ENCODE peak calls at places on chromosome 6, in six cellular contexts. U, G, P, V, L and C are unnamed samples.

GRCh38 chr6:148440877-148441453 is 98.3 kb downstream of the SASH1 start:
- DNase-seq in U (no peak), G (peak; percentile 75), P (peak; percentile 91), V (peak; percentile 97), L (peak; percentile 98), C (no peak)

GRCh38 chr6:26021350-26022165 is 59.0 kb downstream of the TRIM38 start:
- DNase-seq in U (peak; percentile 96), G (peak; percentile 98), P (peak; percentile 90), V (peak; percentile 97), L (peak; percentile 92), C (peak; percentile 93)

GRCh38 chr6:23301546-23301945 is 732.2 kb downstream of the HDGFL1 start:
- DNase-seq in U (no peak), G (no peak), P (no peak), V (no peak), L (peak; percentile 55), C (no peak)

GRCh38 chr6:161168281-161168891 is 105.5 kb downstream of the AGPAT4 start:
- DNase-seq in U (no peak), G (no peak), P (peak; percentile 98), V (peak; percentile 95), L (peak; percentile 100), C (no peak)

GRCh38 chr6:82022614-82023102 is 224.9 kb downstream of the IBTK start:
- DNase-seq in U (no peak), G (no peak), P (peak; percentile 98), V (peak; percentile 68), L (peak; percentile 84), C (no peak)

GRCh38 chr6:12785301-12785700 is 68.7 kb downstream of the PHACTR1 start:
- DNase-seq in U (no peak), G (no peak), P (peak; percentile 8), V (no peak), L (no peak), C (no peak)

GRCh38 chr6:160992323-160993314 is 1.1 kb downstream of the MAP3K4 start:
- DNase-seq in U (no peak), G (no peak), P (peak; percentile 66), V (peak; percentile 77), L (peak; percentile 69), C (no peak)

GRCh38 chr6:88891135-88891845 is 72.1 kb downstream of the RNGTT start:
- DNase-seq in U (no peak), G (no peak), P (peak; percentile 27), V (no peak), L (no peak), C (no peak)

GRCh38 chr6:53066874-53067273 is 1.7 kb downstream of the FBXO9 start:
- DNase-seq in U (no peak), G (no peak), P (no peak), V (no peak), L (no peak), C (no peak)

GRCh38 chr6:113122060-113122459 is 735.1 kb upstream of the MARCKS start:
- DNase-seq in U (no peak), G (no peak), P (peak; percentile 87), V (peak; percentile 98), L (peak; percentile 91), C (no peak)

GRCh38 chr6:169169941-169170582 is 83.6 kb downstream of the THBS2 start:
- DNase-seq in U (no peak), G (peak; percentile 33), P (no peak), V (no peak), L (no peak), C (no peak)

GRCh38 chr6:162750776-162751175 is 23.0 kb downstream of the PACRG start:
- DNase-seq in U (no peak), G (no peak), P (peak; percentile 52), V (no peak), L (no peak), C (no peak)

GRCh38 chr6:32837651-32838113 is 857 bp downstream of the TAP2 start:
- DNase-seq in U (no peak), G (no peak), P (peak; percentile 72), V (peak; percentile 17), L (peak; percentile 19), C (no peak)

GRCh38 chr6:246349-246748 is 45.9 kb upstream of the DUSP22 start:
- DNase-seq in U (no peak), G (no peak), P (no peak), V (no peak), L (no peak), C (peak; percentile 63)

GRCh38 chr6:4676016-4676415 is 100.2 kb upstream of the CDYL start:
- DNase-seq in U (no peak), G (no peak), P (no peak), V (no peak), L (no peak), C (no peak)

GRCh38 chr6:35668708-35669440 is 19.8 kb downstream of the FKBP5 start:
- DNase-seq in U (no peak), G (no peak), P (peak; percentile 41), V (peak; percentile 69), L (no peak), C (no peak)

GRCh38 chr6:47141963-47142362 is 99.8 kb upstream of the ADGRF1 start:
- DNase-seq in U (no peak), G (no peak), P (no peak), V (no peak), L (no peak), C (no peak)

GRCh38 chr6:107066697-107067659 is 39.0 kb downstream of the MTRES1 start:
- DNase-seq in U (no peak), G (no peak), P (no peak), V (no peak), L (peak; percentile 46), C (no peak)

GRCh38 chr6:126040826-126041225 is 54.5 kb downstream of the TRMT11 start:
- DNase-seq in U (no peak), G (no peak), P (peak; percentile 42), V (peak; percentile 72), L (peak; percentile 75), C (peak; percentile 52)

GRCh38 chr6:89299451-89299850 is 15.6 kb downstream of the GABRR2 start:
- DNase-seq in U (no peak), G (no peak), P (no peak), V (peak; percentile 91), L (no peak), C (no peak)

GRCh38 chr6:169912266-169913095 is 161.1 kb downstream of the ERMARD start:
- DNase-seq in U (no peak), G (no peak), P (no peak), V (no peak), L (no peak), C (no peak)

GRCh38 chr6:35370124-35370741 is 27.9 kb downstream of the PPARD start:
- DNase-seq in U (no peak), G (peak; percentile 84), P (peak; percentile 82), V (peak; percentile 82), L (peak; percentile 96), C (peak; percentile 97)

GRCh38 chr6:133724726-133725125 is 164.2 kb upstream of the TCF21 start:
- DNase-seq in U (no peak), G (no peak), P (peak; percentile 59), V (no peak), L (peak; percentile 52), C (no peak)

GRCh38 chr6:156686940-156687874 is 90.0 kb upstream of the ARID1B start:
- DNase-seq in U (peak; percentile 94), G (peak; percentile 97), P (peak; percentile 81), V (peak; percentile 81), L (peak; percentile 83), C (peak; percentile 67)

GRCh38 chr6:110357696-110358535 is at the start of gene METTL24:
- DNase-seq in U (no peak), G (no peak), P (no peak), V (peak; percentile 5), L (no peak), C (no peak)

GRCh38 chr6:9168669-9169068 is 733.3 kb upstream of the SLC35B3 start:
- DNase-seq in U (no peak), G (no peak), P (peak; percentile 19), V (no peak), L (no peak), C (no peak)

GRCh38 chr6:169933839-169934698 is 182.6 kb downstream of the ERMARD start:
- DNase-seq in U (peak; percentile 95), G (peak; percentile 77), P (no peak), V (peak; percentile 96), L (no peak), C (no peak)

GRCh38 chr6:2522521-2522920 is 228.2 kb downstream of the MYLK4 start:
- DNase-seq in U (no peak), G (no peak), P (peak; percentile 90), V (peak; percentile 48), L (no peak), C (peak; percentile 66)

GRCh38 chr6:149211046-149211571 is 106.4 kb upstream of the TAB2 start:
- DNase-seq in U (no peak), G (no peak), P (no peak), V (no peak), L (peak; percentile 82), C (peak; percentile 65)

GRCh38 chr6:133241088-133241900 is at the start of gene EYA4:
- DNase-seq in U (no peak), G (peak; percentile 58), P (peak; percentile 39), V (peak; percentile 11), L (no peak), C (no peak)

GRCh38 chr6:138529510-138529909 is 30.2 kb upstream of the NHSL1 start:
- DNase-seq in U (no peak), G (no peak), P (no peak), V (no peak), L (no peak), C (no peak)

GRCh38 chr6:87504440-87504839 is 31.7 kb downstream of the SLC35A1 start:
- DNase-seq in U (no peak), G (no peak), P (no peak), V (no peak), L (peak; percentile 68), C (no peak)

GRCh38 chr6:165858571-165858970 is 195.5 kb upstream of the PDE10A start:
- DNase-seq in U (no peak), G (no peak), P (no peak), V (peak; percentile 40), L (no peak), C (no peak)

GRCh38 chr6:89311853-89312531 is 3.1 kb downstream of the GABRR2 start:
- DNase-seq in U (no peak), G (peak; percentile 86), P (peak; percentile 19), V (peak; percentile 95), L (peak; percentile 56), C (no peak)

GRCh38 chr6:167750956-167751358 is 75.8 kb upstream of the AFDN start:
- DNase-seq in U (peak; percentile 96), G (peak; percentile 62), P (peak; percentile 7), V (no peak), L (no peak), C (no peak)

GRCh38 chr6:55239099-55239498 is 64.8 kb downstream of the HCRTR2 start:
- DNase-seq in U (no peak), G (no peak), P (peak; percentile 13), V (peak; percentile 7), L (peak; percentile 54), C (no peak)

GRCh38 chr6:130365166-130366010 is 429 bp upstream of the TMEM200A start:
- DNase-seq in U (peak; percentile 56), G (peak; percentile 80), P (peak; percentile 56), V (peak; percentile 52), L (peak; percentile 62), C (no peak)

GRCh38 chr6:63787021-63787420 is 151.4 kb downstream of the PHF3 start:
- DNase-seq in U (no peak), G (no peak), P (no peak), V (no peak), L (peak; percentile 81), C (no peak)

GRCh38 chr6:112663705-112664104 is 316.6 kb downstream of the RFPL4B start:
- DNase-seq in U (no peak), G (no peak), P (peak; percentile 6), V (no peak), L (no peak), C (no peak)

GRCh38 chr6:3534599-3534998 is 77.7 kb upstream of the SLC22A23 start:
- DNase-seq in U (no peak), G (no peak), P (no peak), V (no peak), L (peak; percentile 7), C (no peak)